ENCODE peak calls at places on chromosomes 6 and 20, in five cellular contexts. I, L, M, E and G are unnamed samples.

GRCh38 chr6:15296249-15296648 is 50.4 kb downstream of the JARID2 start:
- DNase-seq in I (no peak), L (no peak), M (no peak), E (no peak), G (no peak)

GRCh38 chr6:148146717-148147116 is 195.9 kb upstream of the SASH1 start:
- DNase-seq in I (no peak), L (no peak), M (peak), E (peak), G (no peak)

GRCh38 chr6:163579880-163580295 is 165.4 kb downstream of the QKI start:
- DNase-seq in I (no peak), L (peak), M (peak), E (peak), G (no peak)

GRCh38 chr20:18032977-18033892 is 24.5 kb downstream of the OVOL2 start:
- DNase-seq in I (no peak), L (peak), M (peak), E (no peak), G (no peak)

GRCh38 chr6:11428895-11429294 is 108.7 kb upstream of the TMEM170B start:
- DNase-seq in I (no peak), L (peak), M (no peak), E (no peak), G (no peak)

GRCh38 chr6:149060985-149061760 is 256.3 kb upstream of the TAB2 start:
- DNase-seq in I (no peak), L (no peak), M (no peak), E (peak), G (no peak)

GRCh38 chr6:72032056-72032455 is 145.7 kb downstream of the RIMS1 start:
- DNase-seq in I (no peak), L (no peak), M (peak), E (no peak), G (no peak)

GRCh38 chr6:157830354-157831017 is 7.4 kb downstream of the SNX9 start:
- DNase-seq in I (no peak), L (peak), M (peak), E (no peak), G (no peak)

GRCh38 chr6:148422085-148422484 is 79.4 kb downstream of the SASH1 start:
- DNase-seq in I (no peak), L (no peak), M (no peak), E (no peak), G (no peak)

GRCh38 chr20:63735859-63736718 is at the start of gene LIME1:
- DNase-seq in I (peak), L (no peak), M (no peak), E (no peak), G (no peak)

GRCh38 chr6:115191989-115192388 is 849.2 kb upstream of the HS3ST5 start:
- DNase-seq in I (no peak), L (no peak), M (no peak), E (no peak), G (no peak)

GRCh38 chr6:169034523-169035167 is 219.0 kb downstream of the THBS2 start:
- DNase-seq in I (no peak), L (no peak), M (no peak), E (no peak), G (no peak)

GRCh38 chr6:16136536-16137450 is 7.9 kb downstream of the MYLIP start:
- DNase-seq in I (no peak), L (no peak), M (peak), E (peak), G (no peak)

GRCh38 chr20:4813839-4814695 is 92.4 kb downstream of the PRND start:
- DNase-seq in I (peak), L (no peak), M (no peak), E (peak), G (no peak)

GRCh38 chr6:26118999-26119398 is 31.8 kb downstream of the HFE start:
- DNase-seq in I (no peak), L (peak), M (peak), E (no peak), G (no peak)

DNA sequence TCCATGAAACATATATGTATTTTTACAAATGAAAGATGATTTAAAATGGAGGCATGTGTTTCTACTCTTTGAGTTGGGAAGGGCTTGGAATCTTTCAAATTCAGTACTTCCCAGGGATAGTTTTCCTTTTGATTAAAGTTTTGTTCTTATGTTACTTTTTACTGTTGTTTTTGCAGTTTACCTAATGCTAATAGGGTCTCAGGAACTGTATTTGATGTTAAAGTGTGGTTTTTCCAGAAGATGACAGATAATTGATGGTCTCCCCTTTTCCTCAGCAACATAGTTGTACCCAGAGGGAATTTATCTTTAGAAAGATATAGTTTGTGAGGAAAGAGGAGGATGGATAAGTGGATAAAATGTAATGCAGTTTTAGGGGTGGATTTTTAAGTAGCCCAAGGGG is 42.1 kb downstream of the GNAS start:
- DNase-seq in I (no peak), L (no peak), M (no peak), E (no peak), G (no peak)
- H3K4me3 ChIP-seq in I (no peak), L (peak), M (peak), E (no peak), G (peak)

GRCh38 chr6:98840385-98840784 is 6.0 kb downstream of the POU3F2 start:
- DNase-seq in I (no peak), L (peak), M (no peak), E (no peak), G (no peak)
- TF ChIP-seq EZH2 in I (no peak), L (no peak), M (no peak), E (peak), G (no peak)

GRCh38 chr20:1122388-1123315 is 4.2 kb downstream of the PSMF1 start:
- DNase-seq in I (no peak), L (no peak), M (no peak), E (peak), G (no peak)
- H3K4me3 ChIP-seq in I (no peak), L (no peak), M (no peak), E (no peak), G (peak)

DNA sequence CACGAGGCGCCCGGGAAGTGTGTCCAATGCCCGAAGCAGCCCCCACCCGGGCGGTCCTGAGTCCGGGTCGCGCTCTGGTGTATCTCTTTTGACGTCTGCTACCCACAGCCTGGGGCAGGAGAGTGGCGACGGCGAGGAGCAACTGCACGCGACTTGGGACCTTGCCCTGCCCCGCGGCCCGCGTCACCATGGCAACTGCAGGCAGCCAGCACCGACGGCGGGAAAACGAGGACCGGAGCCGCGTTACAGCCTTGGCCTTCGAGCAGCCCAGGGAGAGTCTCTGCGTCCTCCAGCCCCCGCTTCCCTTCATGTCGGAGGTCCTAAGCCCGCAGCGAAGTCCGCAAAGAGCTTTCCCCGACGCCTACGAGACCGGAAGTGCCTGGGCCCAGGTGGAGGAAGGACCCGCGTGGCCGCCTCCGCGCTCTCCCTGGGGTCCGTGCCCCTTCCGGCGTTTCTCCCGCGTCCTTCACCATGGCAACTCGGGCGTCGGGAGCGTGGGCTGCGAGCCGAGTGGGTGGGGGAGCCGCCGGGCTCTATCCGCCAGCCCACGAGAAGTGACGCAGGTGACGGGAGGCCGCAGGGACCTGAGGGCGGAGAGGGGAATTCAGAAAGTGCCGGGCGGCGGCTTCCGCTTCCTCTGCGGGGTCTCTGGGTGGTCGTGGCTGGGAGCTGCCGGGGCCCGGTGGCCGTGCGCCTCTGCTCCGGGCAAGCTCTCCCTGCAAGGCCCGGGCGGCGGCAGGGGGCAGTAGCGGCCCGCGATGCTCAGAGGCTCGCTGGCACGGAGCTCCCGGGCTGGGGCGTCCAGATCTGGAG is 88.6 kb upstream of the TGM3 start:
- DNase-seq in I (peak), L (peak), M (peak), E (peak), G (no peak)
- TF ChIP-seq EZH2 in I (no peak), L (peak), M (peak), E (no peak), G (no peak)

DNA sequence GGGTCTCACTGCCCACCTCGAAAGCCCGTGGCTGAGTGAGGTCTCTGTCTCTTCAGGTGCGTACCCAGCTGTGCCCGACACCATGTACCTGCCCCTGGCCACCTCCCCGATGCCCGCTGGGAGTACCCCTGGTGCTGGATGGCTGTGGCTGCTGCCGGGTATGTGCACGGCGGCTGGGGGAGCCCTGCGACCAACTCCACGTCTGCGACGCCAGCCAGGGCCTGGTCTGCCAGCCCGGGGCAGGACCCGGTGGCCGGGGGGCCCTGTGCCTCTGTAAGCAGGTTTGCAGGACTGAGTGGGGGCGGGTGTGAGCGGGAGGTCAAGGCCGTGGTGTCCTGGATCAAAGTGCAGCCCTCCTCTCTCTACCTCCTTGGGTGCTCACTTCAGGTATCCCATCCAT is 4.7 kb downstream of the CCN5 start:
- DNase-seq in I (no peak), L (no peak), M (no peak), E (no peak), G (no peak)
- H3K4me3 ChIP-seq in I (no peak), L (no peak), M (no peak), E (no peak), G (no peak)

GRCh38 chr6:133854633-133855598 is 34.0 kb upstream of the TCF21 start:
- DNase-seq in I (peak), L (peak), M (no peak), E (no peak), G (no peak)
- TF ChIP-seq EZH2 in I (no peak), L (peak), M (peak), E (peak), G (no peak)